ENCODE peak calls at places on chromosomes 7 and 10, in four cellular contexts. V is RKO, O is glutamatergic neuron, M is K562. D is an unnamed sample.

GRCh38 chr7:32506266-32507054 is 11.2 kb downstream of the AVL9 start:
- DNase-seq in O (no peak), M (peak; percentile 69), V (peak; percentile 94), D (no peak)

GRCh38 chr10:17647316-17647715 is 3.4 kb downstream of the STAM start:
- DNase-seq in M (no peak), V (no peak), O (no peak), D (no peak)

GRCh38 chr7:139523199-139523941 is at the start of gene CLEC2L:
- DNase-seq in M (peak; percentile 73), V (no peak), O (peak; percentile 70), D (no peak)

GRCh38 chr10:59905066-59905734 is 1.2 kb downstream of the CCDC6 start:
- DNase-seq in M (no peak), O (peak; percentile 68), V (peak; percentile 31), D (no peak)

GRCh38 chr7:121081327-121081936 is 92.9 kb downstream of the CPED1 start:
- DNase-seq in V (peak; percentile 81), M (peak; percentile 60), O (no peak), D (no peak)

GRCh38 chr7:12493407-12493806 is 77.1 kb upstream of the SCIN start:
- DNase-seq in O (no peak), M (peak; percentile 12), V (no peak), D (no peak)

GRCh38 chr7:151757274-151757673 is 119.6 kb downstream of the PRKAG2 start:
- DNase-seq in M (no peak), V (no peak), O (no peak), D (no peak)

GRCh38 chr10:75295901-75296441 is 60.2 kb upstream of the COMTD1 start:
- DNase-seq in O (no peak), V (peak; percentile 27), M (no peak), D (no peak)

GRCh38 chr7:4138866-4139265 is 543.2 kb upstream of the FOXK1 start:
- DNase-seq in O (no peak), M (no peak), V (no peak), D (no peak)

GRCh38 chr10:3372284-3372683 is 199.7 kb upstream of the PITRM1 start:
- DNase-seq in M (no peak), V (no peak), O (no peak), D (no peak)

GRCh38 chr7:157033483-157034473 is 23.3 kb upstream of the MNX1 start:
- DNase-seq in V (no peak), O (no peak), M (no peak), D (no peak)

GRCh38 chr7:90877201-90877600 is 281.1 kb downstream of the CDK14 start:
- DNase-seq in V (no peak), O (no peak), M (no peak), D (no peak)

GRCh38 chr10:61877882-61878281 is 23.6 kb upstream of the ARID5B start:
- DNase-seq in M (no peak), O (no peak), V (no peak), D (no peak)

GRCh38 chr7:29613100-29613499 is 49.5 kb downstream of the PRR15 start:
- DNase-seq in V (no peak), O (no peak), M (no peak), D (no peak)

GRCh38 chr7:122013070-122013469 is 131.0 kb downstream of the AASS start:
- DNase-seq in O (no peak), M (no peak), V (no peak), D (no peak)

GRCh38 chr7:123748734-123749536 is at the start of gene WASL:
- DNase-seq in V (peak; percentile 93), O (peak; percentile 96), M (peak; percentile 97), D (peak; percentile 72)

GRCh38 chr10:73956476-73957338 is 41.2 kb upstream of the VCL start:
- DNase-seq in M (peak; percentile 49), V (no peak), O (no peak), D (peak; percentile 22)

GRCh38 chr7:131186816-131187215 is 140.9 kb upstream of the MKLN1 start:
- DNase-seq in M (no peak), O (no peak), V (no peak), D (no peak)

GRCh38 chr7:157073949-157074624 is 63.6 kb upstream of the MNX1 start:
- DNase-seq in M (no peak), O (no peak), V (no peak), D (no peak)

GRCh38 chr10:71757450-71757918 is 15.8 kb downstream of the VSIR start:
- DNase-seq in O (no peak), V (no peak), M (no peak), D (peak; percentile 61)

GRCh38 chr10:35569111-35569707 is 35.9 kb upstream of the GJD4 start:
- DNase-seq in V (no peak), M (no peak), O (no peak), D (no peak)

GRCh38 chr10:35396560-35397434 is 60.5 kb downstream of the CCNY start:
- DNase-seq in V (no peak), O (no peak), M (no peak), D (no peak)

D was measured in hypothalamus.